ENCODE peak calls at places on chromosomes 3 and 15, in nine cellular contexts. N is BJ, D is GM23248, B is IMR-90, Z is brain microvascular endothelial cell, U is mesendoderm, S is SK-N-MC, Q is adrenal gland, J is heart right ventricle. M is an unnamed sample. For H3K36me3, the result is how much of the 10 kb centered on the place peaks cover.

GRCh38 chr3:23746473-23746872 is 59.3 kb upstream of the UBE2E1 start:
- DNase-seq in N (no peak), D (no peak), B (no peak), Z (no peak), U (peak), S (no peak), Q (no peak), J (no peak), M (no peak)

GRCh38 chr15:39511915-39512260 is 69.0 kb upstream of the THBS1 start:
- DNase-seq in N (no peak), D (peak), B (peak), Z (peak), U (no peak), S (no peak), Q (peak), J (no peak), M (no peak)

GRCh38 chr3:29168686-29169085 is 112.2 kb upstream of the RBMS3 start:
- DNase-seq in N (no peak), D (no peak), B (no peak), Z (no peak), U (no peak), S (no peak), Q (no peak), J (no peak), M (no peak)

GRCh38 chr3:141148169-141148568 is 83.5 kb upstream of the PXYLP1 start:
- DNase-seq in N (no peak), D (no peak), B (no peak), Z (no peak), U (no peak), S (no peak), Q (no peak), J (no peak), M (no peak)

GRCh38 chr3:134330895-134331810 is 43.1 kb downstream of the AMOTL2 start:
- DNase-seq in N (peak), D (peak), B (peak), Z (peak), U (peak), S (no peak), Q (no peak), J (no peak), M (peak)

GRCh38 chr15:48352474-48353072 is 21.3 kb downstream of the DUT start:
- DNase-seq in N (no peak), D (peak), B (peak), Z (peak), U (peak), S (no peak), Q (peak), J (no peak), M (peak)

GRCh38 chr3:86826292-86826691 is 164.7 kb downstream of the VGLL3 start:
- DNase-seq in N (no peak), D (no peak), B (no peak), Z (no peak), U (no peak), S (no peak), Q (no peak), J (no peak), M (no peak)

GRCh38 chr3:32136703-32137102 is 30.3 kb downstream of the GPD1L start:
- DNase-seq in N (no peak), D (no peak), B (no peak), Z (no peak), U (no peak), S (no peak), Q (no peak), J (no peak), M (no peak)

GRCh38 chr3:159787191-159787590 is 201.4 kb upstream of the IL12A start:
- DNase-seq in N (peak), D (peak), B (peak), Z (peak), U (peak), S (no peak), Q (no peak), J (no peak), M (no peak)

GRCh38 chr15:76235186-76235826 is 76.0 kb downstream of the ETFA start:
- DNase-seq in N (peak), D (peak), B (peak), Z (no peak), U (peak), S (peak), Q (no peak), J (no peak), M (no peak)

GRCh38 chr15:51318382-51319150 is 19.8 kb downstream of the CYP19A1 start:
- DNase-seq in N (no peak), D (peak), B (no peak), Z (peak), U (no peak), S (no peak), Q (peak), J (no peak), M (no peak)

GRCh38 chr3:149576071-149576564 is 81.7 kb downstream of the WWTR1 start:
- DNase-seq in N (peak), D (peak), B (peak), Z (peak), U (peak), S (peak), Q (peak), J (no peak), M (no peak)

GRCh38 chr15:31483053-31483923 is 156.7 kb downstream of the KLF13 start:
- DNase-seq in N (no peak), D (peak), B (no peak), Z (no peak), U (no peak), S (no peak), Q (no peak), J (no peak), M (no peak)

GRCh38 chr3:126058666-126059065 is 25.3 kb downstream of the SLC41A3 start:
- DNase-seq in N (no peak), D (no peak), B (no peak), Z (no peak), U (no peak), S (no peak), Q (peak), J (no peak), M (no peak)

GRCh38 chr3:181710581-181711255 is 1.0 kb upstream of the SOX2 start:
- DNase-seq in N (no peak), D (peak), B (no peak), Z (no peak), U (no peak), S (no peak), Q (no peak), J (no peak), M (no peak)

GRCh38 chr3:49785565-49786356 is 581 bp downstream of the IP6K1 start:
- DNase-seq in N (no peak), D (peak), B (peak), Z (no peak), U (peak), S (no peak), Q (peak), J (no peak), M (peak)

GRCh38 chr15:28901587-28901980 is 15.8 kb downstream of the APBA2 start:
- DNase-seq in N (no peak), D (no peak), B (no peak), Z (no peak), U (no peak), S (no peak), Q (no peak), J (no peak), M (peak)

GRCh38 chr3:122468896-122469533 is 45.7 kb downstream of the KPNA1 start:
- DNase-seq in N (no peak), D (no peak), B (no peak), Z (no peak), U (peak), S (no peak), Q (no peak), J (no peak), M (no peak)

GRCh38 chr3:130849111-130849552 is 44.8 kb upstream of the ATP2C1 start:
- DNase-seq in N (no peak), D (no peak), B (no peak), Z (no peak), U (no peak), S (no peak), Q (peak), J (no peak), M (peak)

GRCh38 chr3:168534761-168535160 is 439.0 kb upstream of the GOLIM4 start:
- DNase-seq in N (no peak), D (no peak), B (no peak), Z (no peak), U (peak), S (no peak), Q (no peak), J (no peak), M (no peak)

GRCh38 chr15:101813803-101814534 is 2.0 kb downstream of the OR4F15 start:
- DNase-seq in N (peak), D (peak), B (peak), Z (no peak), U (no peak), S (no peak), Q (no peak), J (no peak), M (no peak)

GRCh38 chr3:37400945-37401344 is 226.6 kb upstream of the LRRFIP2 start:
- DNase-seq in N (no peak), D (no peak), B (no peak), Z (no peak), U (no peak), S (no peak), Q (peak), J (no peak), M (no peak)

GRCh38 chr15:41878355-41878699 is 15.5 kb downstream of the SPTBN5 start:
- DNase-seq in N (no peak), D (no peak), B (no peak), Z (no peak), U (no peak), S (no peak), Q (no peak), J (peak), M (peak)

GRCh38 chr3:64575211-64575844 is 112.5 kb downstream of the ADAMTS9 start:
- DNase-seq in N (no peak), D (peak), B (peak), Z (peak), U (peak), S (no peak), Q (no peak), J (no peak), M (no peak)

GRCh38 chr3:112786002-112786590 is 60.6 kb downstream of the CD200R1L start:
- DNase-seq in N (no peak), D (no peak), B (peak), Z (peak), U (peak), S (no peak), Q (no peak), J (no peak), M (no peak)

GRCh38 chr3:14929310-14930070 is 17.9 kb upstream of the NR2C2 start:
- DNase-seq in N (no peak), D (no peak), B (no peak), Z (no peak), U (no peak), S (no peak), Q (no peak), J (no peak), M (no peak)

GRCh38 chr3:46845397-46845859 is 17.8 kb downstream of the MYL3 start:
- DNase-seq in N (peak), D (peak), B (peak), Z (peak), U (peak), S (no peak), Q (peak), J (peak), M (peak)

GRCh38 chr3:58137306-58137705 is 73.5 kb downstream of the DNASE1L3 start:
- DNase-seq in N (no peak), D (no peak), B (no peak), Z (no peak), U (no peak), S (no peak), Q (no peak), J (no peak), M (no peak)
- H3K36me3 ChIP-seq in N (under half), D (half or more), B (half or more), Z (half or more), U (under half), S (under half), Q (half or more), J (half or more), M (half or more)

DNA sequence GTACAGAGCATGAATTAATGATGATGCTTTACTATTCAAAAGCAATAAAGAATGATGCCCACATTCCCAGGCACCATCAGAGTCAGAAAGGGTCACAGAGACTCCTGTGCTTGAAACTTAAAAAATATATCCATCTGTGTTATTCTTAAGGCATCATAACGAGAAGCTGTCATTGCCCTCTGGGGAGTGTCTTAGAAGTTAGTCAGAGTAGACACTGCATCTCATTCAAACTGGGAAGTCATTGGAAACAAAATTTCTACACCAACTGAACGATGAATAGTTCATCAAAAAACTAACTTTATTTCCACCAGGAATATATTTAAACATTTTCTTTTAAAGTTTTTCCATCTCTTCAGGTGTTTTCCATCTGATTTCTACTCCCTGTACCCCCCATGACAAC is 122.9 kb downstream of the RFTN1 start:
- DNase-seq in N (no peak), D (peak), B (no peak), Z (no peak), U (no peak), S (no peak), Q (no peak), J (no peak), M (no peak)
- H3K36me3 ChIP-seq in N (under half), D (under half), B (under half), Z (under half), U (under half), S (under half), Q (under half), J (under half), M (under half)

GRCh38 chr3:54835701-54836100 is 92.2 kb downstream of the LRTM1 start:
- DNase-seq in N (no peak), D (no peak), B (no peak), Z (no peak), U (no peak), S (no peak), Q (no peak), J (no peak), M (no peak)

GRCh38 chr3:54841461-54841860 is 86.4 kb downstream of the LRTM1 start:
- DNase-seq in N (no peak), D (no peak), B (no peak), Z (no peak), U (peak), S (no peak), Q (no peak), J (no peak), M (no peak)

GRCh38 chr3:54831091-54831490 is 96.8 kb downstream of the LRTM1 start:
- DNase-seq in N (no peak), D (no peak), B (no peak), Z (no peak), U (no peak), S (no peak), Q (no peak), J (no peak), M (no peak)

GRCh38 chr3:54837964-54838363 is 89.9 kb downstream of the LRTM1 start:
- DNase-seq in N (no peak), D (peak), B (peak), Z (peak), U (no peak), S (no peak), Q (no peak), J (no peak), M (no peak)

GRCh38 chr3:54836876-54837275 is 91.0 kb downstream of the LRTM1 start:
- DNase-seq in N (no peak), D (no peak), B (no peak), Z (no peak), U (no peak), S (no peak), Q (no peak), J (no peak), M (peak)
- H3K36me3 ChIP-seq in N (under half), D (under half), B (under half), Z (under half), U (under half), S (under half), Q (under half), J (under half), M (under half)

GRCh38 chr3:197829397-197830045 is 38.5 kb downstream of the LRCH3 start:
- DNase-seq in N (no peak), D (no peak), B (no peak), Z (no peak), U (no peak), S (no peak), Q (no peak), J (no peak), M (no peak)

GRCh38 chr3:197835509-197835908 is 44.5 kb downstream of the LRCH3 start:
- DNase-seq in N (no peak), D (no peak), B (no peak), Z (no peak), U (no peak), S (no peak), Q (no peak), J (no peak), M (no peak)

GRCh38 chr3:197830967-197831313 is 39.9 kb downstream of the LRCH3 start:
- DNase-seq in N (no peak), D (no peak), B (no peak), Z (no peak), U (no peak), S (no peak), Q (no peak), J (no peak), M (no peak)

GRCh38 chr3:197833930-197834715 is 43.1 kb downstream of the LRCH3 start:
- DNase-seq in N (no peak), D (no peak), B (no peak), Z (no peak), U (no peak), S (no peak), Q (no peak), J (no peak), M (no peak)

DNA sequence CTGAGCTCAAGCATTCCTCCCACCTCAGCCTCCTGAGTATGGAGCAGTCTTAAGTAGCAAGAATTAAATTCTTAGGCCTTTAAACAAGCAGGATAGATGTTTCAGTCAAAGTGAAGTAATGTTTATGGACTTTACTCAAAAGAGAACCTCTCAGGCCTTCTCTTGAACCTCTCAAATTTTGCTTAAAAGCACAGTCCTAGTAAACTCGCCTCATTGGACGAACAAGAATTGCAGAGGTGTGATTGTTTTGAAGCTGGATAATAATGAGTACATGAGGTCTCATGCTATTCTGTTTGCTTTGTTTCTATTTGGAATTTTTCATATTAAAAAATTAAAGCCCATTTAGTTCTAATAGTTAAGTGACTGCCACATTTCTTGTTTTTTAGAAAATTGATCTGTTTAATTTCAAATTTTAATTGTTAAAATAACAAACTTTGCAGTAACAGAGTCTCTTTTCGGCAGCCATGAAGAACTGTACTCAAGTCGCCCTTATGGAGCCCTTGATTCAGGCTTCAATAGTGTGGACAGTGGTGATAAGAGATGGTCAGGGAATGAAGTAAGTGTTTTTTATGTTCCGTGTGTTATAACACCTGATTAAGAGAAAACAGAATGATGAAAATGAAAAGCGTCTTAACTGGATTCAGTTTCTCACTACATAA is 39.4 kb downstream of the LRCH3 start:
- DNase-seq in N (no peak), D (no peak), B (no peak), Z (no peak), U (no peak), S (no peak), Q (no peak), J (no peak), M (no peak)
- H3K36me3 ChIP-seq in N (under half), D (half or more), B (under half), Z (under half), U (under half), S (half or more), Q (under half), J (half or more), M (under half)

DNA sequence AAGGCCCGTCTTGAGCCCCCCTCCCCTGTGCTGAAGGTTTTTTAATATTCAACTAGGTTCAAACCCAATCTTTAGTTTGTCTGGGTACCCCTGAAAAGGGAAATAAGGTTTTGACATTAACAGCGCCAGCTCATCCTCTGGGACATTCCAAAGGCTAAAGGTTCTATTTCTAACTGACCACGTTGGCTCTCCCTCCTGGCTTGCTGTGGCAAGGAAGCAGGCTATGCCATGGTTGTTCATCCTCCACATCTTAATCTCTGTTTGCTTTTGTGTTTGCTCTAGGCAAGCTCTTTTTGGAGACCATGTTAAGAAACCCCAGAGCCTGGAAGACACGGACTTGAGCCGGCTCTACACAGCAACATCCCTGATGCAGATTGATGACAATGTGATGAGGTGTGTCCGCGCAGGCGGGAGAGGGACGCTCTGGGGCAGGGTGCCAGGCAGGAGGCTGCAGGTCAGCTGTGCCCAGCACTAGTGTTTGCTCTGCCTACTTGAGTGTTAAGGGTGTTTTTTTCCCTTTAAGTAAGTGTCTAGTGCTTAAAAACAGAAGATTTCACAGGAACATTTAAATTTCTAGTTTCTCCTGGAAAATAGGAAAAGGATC is 33.4 kb downstream of the RLBP1 start:
- DNase-seq in N (no peak), D (peak), B (peak), Z (no peak), U (no peak), S (no peak), Q (no peak), J (no peak), M (peak)
- H3K36me3 ChIP-seq in N (under half), D (under half), B (under half), Z (under half), U (under half), S (under half), Q (half or more), J (half or more), M (under half)

DNA sequence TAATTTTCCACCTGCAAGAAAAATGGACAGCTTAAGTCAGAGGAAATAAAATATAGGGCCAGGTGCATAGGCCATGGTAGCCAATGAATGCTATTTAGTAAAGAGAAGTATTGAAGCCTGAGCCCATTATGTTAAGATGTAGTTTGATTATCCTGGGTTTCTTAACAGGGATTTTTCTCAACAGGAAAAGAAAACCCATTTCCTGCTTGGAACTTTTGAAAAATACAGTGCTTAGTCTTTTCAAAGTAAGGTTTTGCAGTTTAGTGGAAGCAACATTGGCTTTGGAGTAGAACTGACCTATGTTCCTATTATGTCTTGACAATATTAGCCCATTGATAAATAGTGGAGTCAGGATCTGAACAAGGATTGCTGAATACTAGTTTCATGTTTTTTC is 259.5 kb upstream of the TGFBR2 start:
- DNase-seq in N (no peak), D (no peak), B (no peak), Z (no peak), U (no peak), S (no peak), Q (no peak), J (no peak), M (no peak)
- H3K36me3 ChIP-seq in N (under half), D (under half), B (under half), Z (under half), U (under half), S (under half), Q (under half), J (under half), M (under half)